ENCODE peak calls at places on chromosomes 7 and 10, in eight cellular contexts. A, J, H, C, Q, Z, E and F are unnamed samples.
A peak's percentile ranks its signal among the peaks of the same experiment; 100 is the strongest.

GRCh38 chr10:69327463-69328345 is 49.4 kb downstream of the HK1 start:
- DNase-seq in A (peak; percentile 48), J (peak; percentile 83), H (peak; percentile 90), C (peak; percentile 69), Q (no peak), Z (peak; percentile 75), E (no peak), F (no peak)

GRCh38 chr7:87152112-87152896 is at the start of gene DMTF1:
- DNase-seq in A (peak; percentile 94), J (peak; percentile 97), H (peak; percentile 97), C (peak; percentile 94), Q (peak; percentile 93), Z (peak; percentile 95), E (peak; percentile 89), F (peak; percentile 95)

GRCh38 chr7:94190599-94191061 is 186.5 kb upstream of the BET1 start:
- DNase-seq in A (no peak), J (no peak), H (peak; percentile 73), C (no peak), Q (no peak), Z (no peak), E (peak; percentile 13), F (no peak)

GRCh38 chr10:5942471-5942870 is 34.9 kb downstream of the IL15RA start:
- DNase-seq in A (peak; percentile 40), J (peak; percentile 56), H (peak; percentile 85), C (peak; percentile 35), Q (no peak), Z (no peak), E (no peak), F (no peak)

GRCh38 chr7:70744414-70744942 is 387.5 kb upstream of the GALNT17 start:
- DNase-seq in A (no peak), J (no peak), H (no peak), C (no peak), Q (no peak), Z (no peak), E (no peak), F (no peak)

GRCh38 chr7:82079527-82079926 is 309.7 kb upstream of the HGF start:
- DNase-seq in A (no peak), J (no peak), H (no peak), C (no peak), Q (no peak), Z (no peak), E (no peak), F (no peak)

GRCh38 chr10:91487914-91488577 is 77.9 kb downstream of the HECTD2 start:
- DNase-seq in A (no peak), J (no peak), H (no peak), C (no peak), Q (no peak), Z (no peak), E (no peak), F (no peak)

GRCh38 chr10:17175551-17175950 is 25.9 kb downstream of the TRDMT1 start:
- DNase-seq in A (no peak), J (no peak), H (no peak), C (no peak), Q (no peak), Z (no peak), E (no peak), F (no peak)

GRCh38 chr10:1142596-1142995 is 86.4 kb downstream of the WDR37 start:
- DNase-seq in A (no peak), J (no peak), H (no peak), C (no peak), Q (no peak), Z (no peak), E (no peak), F (no peak)

GRCh38 chr7:75993689-75994387 is 557 bp downstream of the TMEM120A start:
- DNase-seq in A (peak; percentile 79), J (peak; percentile 74), H (peak; percentile 94), C (peak; percentile 76), Q (peak; percentile 90), Z (peak; percentile 59), E (no peak), F (peak; percentile 72)

GRCh38 chr7:128697301-128697905 is 25.3 kb downstream of the GARIN1A start:
- DNase-seq in A (no peak), J (peak; percentile 62), H (no peak), C (no peak), Q (peak; percentile 21), Z (peak; percentile 38), E (no peak), F (no peak)

GRCh38 chr10:6013413-6014192 is 36.3 kb upstream of the IL15RA start:
- DNase-seq in A (no peak), J (no peak), H (no peak), C (no peak), Q (no peak), Z (no peak), E (no peak), F (no peak)

GRCh38 chr10:86756511-86757109 is at the start of gene BMPR1A:
- DNase-seq in A (no peak), J (no peak), H (peak; percentile 90), C (peak; percentile 92), Q (no peak), Z (no peak), E (no peak), F (no peak)
- TF ChIP-seq POLR2A in A (no peak), J (no peak), H (peak; percentile 19), C (no peak), Q (no peak), Z (no peak), E (no peak), F (no peak)

DNA sequence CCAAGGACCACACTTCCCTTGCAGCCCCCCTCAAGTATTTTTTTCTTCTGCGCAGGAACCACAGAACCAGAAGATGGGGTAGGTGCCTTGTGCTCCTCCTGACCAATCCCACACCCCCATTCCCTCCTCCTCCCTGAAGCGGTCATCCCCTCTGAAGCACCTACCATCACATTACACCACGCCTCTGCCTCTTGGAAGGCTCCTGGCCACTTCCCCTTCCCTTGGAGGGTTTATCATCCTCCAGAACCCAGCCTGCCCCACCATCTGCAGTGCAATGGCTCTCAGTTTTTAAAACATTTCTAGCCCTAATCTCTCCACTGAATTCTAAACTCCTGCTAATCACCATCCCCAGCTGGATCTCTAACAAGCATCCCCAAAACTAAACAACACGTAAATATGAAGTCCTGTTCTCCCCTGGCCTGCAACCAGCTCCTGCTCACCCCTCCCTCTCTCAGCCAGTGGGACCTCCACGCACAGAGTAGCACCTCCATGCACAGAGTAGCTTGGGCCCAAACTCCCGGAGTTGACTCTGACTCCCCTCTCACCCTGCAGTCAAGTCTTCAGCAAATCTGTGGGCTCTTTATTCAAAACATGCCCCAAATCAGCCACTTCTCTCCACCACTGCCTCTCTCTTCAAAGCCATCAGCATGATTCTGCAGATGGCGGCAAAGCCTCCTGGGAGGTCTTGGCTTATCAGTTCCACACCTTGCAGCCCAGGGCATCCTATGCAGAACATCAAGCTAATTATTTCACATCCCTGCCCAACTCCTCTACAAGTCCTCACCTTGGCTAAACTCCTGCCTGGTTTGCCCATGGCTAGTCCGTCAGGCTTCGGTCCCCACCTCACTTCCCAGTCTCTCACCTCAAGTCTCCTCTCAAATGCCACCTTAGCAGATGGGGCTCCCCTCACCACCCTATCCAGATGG is 70.4 kb downstream of the PIP4K2A start:
- DNase-seq in A (no peak), J (no peak), H (no peak), C (no peak), Q (no peak), Z (no peak), E (no peak), F (no peak)
- H3K4me1 ChIP-seq in A (no peaks in the 10 kb centered on the region), J (no peaks in the 10 kb centered on the region), H (peaks cover 5% of the 10 kb centered on the region), C (peaks cover 12% of the 10 kb centered on the region), Q (no peaks in the 10 kb centered on the region), Z (peaks cover 4% of the 10 kb centered on the region), E (peaks cover 6% of the 10 kb centered on the region), F (no peaks in the 10 kb centered on the region)

DNA sequence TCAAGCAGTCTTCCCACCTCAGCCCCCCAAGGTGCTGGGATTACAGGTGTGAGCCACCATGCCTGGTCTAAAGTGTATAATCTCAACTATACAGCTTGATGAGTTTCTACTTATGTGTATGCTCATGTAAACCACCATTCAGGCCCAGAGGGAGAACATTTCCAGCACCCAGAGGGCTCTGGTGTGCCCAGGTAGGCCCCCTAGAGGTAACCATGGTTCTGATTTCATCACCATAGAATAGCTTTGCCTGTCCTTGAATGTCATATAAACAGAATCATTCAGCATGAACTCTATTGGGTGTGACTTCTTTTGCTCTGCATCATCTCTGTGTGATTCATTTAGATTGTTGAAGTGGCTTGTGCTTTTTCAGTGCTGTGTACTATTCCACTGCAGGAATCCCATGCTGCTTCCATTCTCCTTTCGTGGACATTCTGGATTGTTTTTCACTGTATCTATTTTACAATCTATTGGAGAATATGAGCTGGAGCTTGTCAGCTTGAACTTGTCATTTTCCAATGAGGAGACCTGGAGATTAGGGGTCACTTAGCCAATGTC is 35.2 kb downstream of the COL26A1 start:
- DNase-seq in A (no peak), J (no peak), H (no peak), C (no peak), Q (peak; percentile 13), Z (no peak), E (no peak), F (no peak)
- TF ChIP-seq CTCF in A (no peak), J (no peak), H (no peak), C (no peak), Q (peak; percentile 21), Z (no peak), E (peak; percentile 30), F (no peak)

GRCh38 chr7:30027065-30027456 is 559 bp upstream of the FKBP14 start:
- DNase-seq in A (no peak), J (peak; percentile 72), H (no peak), C (peak; percentile 59), Q (peak; percentile 38), Z (no peak), E (no peak), F (no peak)

GRCh38 chr7:30026229-30027064 is at the start of gene FKBP14:
- DNase-seq in A (peak; percentile 97), J (peak; percentile 99), H (peak; percentile 100), C (peak; percentile 98), Q (peak; percentile 98), Z (peak; percentile 97), E (peak; percentile 99), F (peak; percentile 99)

GRCh38 chr7:30028749-30029635 is 780 bp downstream of the PLEKHA8 start:
- DNase-seq in A (no peak), J (peak; percentile 62), H (peak; percentile 68), C (peak; percentile 45), Q (peak; percentile 71), Z (no peak), E (peak; percentile 12), F (peak; percentile 61)

GRCh38 chr7:30029696-30030095 is 1.5 kb downstream of the PLEKHA8 start:
- DNase-seq in A (no peak), J (no peak), H (no peak), C (no peak), Q (no peak), Z (no peak), E (no peak), F (no peak)

DNA sequence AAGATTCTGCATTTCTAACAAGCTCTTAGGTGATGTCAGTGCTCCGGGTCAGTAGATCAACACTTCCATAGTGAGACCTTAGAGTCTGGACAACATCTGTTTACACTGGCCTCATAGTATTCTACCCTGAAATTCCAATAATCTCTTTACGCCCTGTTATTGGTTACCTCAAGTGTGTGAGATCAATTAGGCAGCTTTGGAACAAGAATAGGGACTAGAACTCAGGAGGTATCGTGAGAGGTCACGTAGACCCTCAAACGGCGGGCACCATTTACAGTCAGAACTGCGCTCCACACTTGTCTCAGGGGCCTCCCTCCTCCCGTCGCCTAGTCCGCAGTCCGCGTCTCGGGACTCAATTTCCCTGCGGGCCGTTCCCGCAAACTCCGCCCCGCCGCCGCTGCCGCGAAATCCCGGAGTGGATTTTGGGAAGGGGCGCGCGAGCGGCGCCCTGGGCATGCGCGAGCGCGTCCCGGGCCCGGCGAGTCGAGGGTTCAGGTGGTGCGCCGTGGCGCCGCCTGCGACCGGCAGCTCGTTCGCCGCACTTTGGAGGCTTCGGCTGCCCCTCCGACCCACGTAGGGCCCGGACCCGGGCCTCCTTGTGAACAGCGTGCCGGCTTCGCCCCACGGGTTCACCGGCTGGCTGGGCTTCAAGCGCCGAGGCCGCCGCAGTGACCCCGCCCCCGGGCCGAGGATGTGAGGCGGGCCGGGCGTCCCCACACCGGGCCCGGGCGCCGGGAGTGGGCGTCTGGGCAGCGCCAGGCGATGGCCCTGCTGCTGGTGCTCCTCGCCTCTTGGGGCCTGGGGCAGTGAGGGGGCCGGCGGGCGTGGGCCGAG is at the start of gene PLEKHA8:
- DNase-seq in A (peak; percentile 91), J (peak; percentile 94), H (peak; percentile 92), C (peak; percentile 88), Q (peak; percentile 77), Z (peak; percentile 92), E (peak; percentile 78), F (peak; percentile 93)
- TF ChIP-seq POLR2A in A (peak; percentile 59), J (peak; percentile 69), H (peak; percentile 69), C (peak; percentile 94), Q (peak; percentile 84), Z (peak; percentile 50), E (peak; percentile 36), F (peak; percentile 75)